ENCODE peak calls at places on chromosomes 4 and X, in six cellular contexts. One of them, this sample, is unnamed.

GRCh38 chr4:151567056-151567455 is 158.1 kb downstream of the FHIP1A start:
- DNase-seq in Peyer's patch: no peak
- DNase-seq in H7: no peak
- DNase-seq in GM04504: no peak
- DNase-seq in astrocyte: no peak
- DNase-seq in GM20000: peak; percentile 21
- DNase-seq in this sample: no peak

GRCh38 chr4:8917868-8918783 is 46.5 kb upstream of the HMX1 start:
- DNase-seq in Peyer's patch: peak; percentile 27
- DNase-seq in H7: peak; percentile 94
- DNase-seq in GM04504: no peak
- DNase-seq in astrocyte: no peak
- DNase-seq in GM20000: peak; percentile 86
- DNase-seq in this sample: peak; percentile 63

GRCh38 chrX:116409224-116409623 is 27.2 kb upstream of the SLC6A14 start:
- DNase-seq in Peyer's patch: no peak
- DNase-seq in H7: no peak
- DNase-seq in GM04504: no peak
- DNase-seq in astrocyte: no peak
- DNase-seq in GM20000: no peak
- DNase-seq in this sample: no peak

GRCh38 chr4:101306225-101306624 is 41.1 kb downstream of the PPP3CA start:
- DNase-seq in Peyer's patch: no peak
- DNase-seq in H7: peak; percentile 5
- DNase-seq in GM04504: no peak
- DNase-seq in astrocyte: peak; percentile 74
- DNase-seq in GM20000: peak; percentile 11
- DNase-seq in this sample: peak; percentile 53

GRCh38 chrX:72128881-72129280 is 2.8 kb downstream of the RTL5 start:
- DNase-seq in Peyer's patch: no peak
- DNase-seq in H7: peak; percentile 56
- DNase-seq in GM04504: no peak
- DNase-seq in astrocyte: no peak
- DNase-seq in GM20000: no peak
- DNase-seq in this sample: peak; percentile 43

GRCh38 chr4:55932489-55932888 is 16.3 kb upstream of the CEP135 start:
- DNase-seq in Peyer's patch: no peak
- DNase-seq in H7: no peak
- DNase-seq in GM04504: no peak
- DNase-seq in astrocyte: no peak
- DNase-seq in GM20000: no peak
- DNase-seq in this sample: no peak

GRCh38 chrX:86148594-86148993 is 343 bp downstream of the DACH2 start:
- DNase-seq in Peyer's patch: no peak
- DNase-seq in H7: peak; percentile 13
- DNase-seq in GM04504: no peak
- DNase-seq in astrocyte: no peak
- DNase-seq in GM20000: no peak
- DNase-seq in this sample: no peak

GRCh38 chrX:80879143-80879542 is 69.5 kb upstream of the BRWD3 start:
- DNase-seq in Peyer's patch: no peak
- DNase-seq in H7: no peak
- DNase-seq in GM04504: no peak
- DNase-seq in astrocyte: no peak
- DNase-seq in GM20000: no peak
- DNase-seq in this sample: peak; percentile 44

GRCh38 chr4:41432889-41433288 is 105.1 kb upstream of the LIMCH1 start:
- DNase-seq in Peyer's patch: no peak
- DNase-seq in H7: peak; percentile 61
- DNase-seq in GM04504: peak; percentile 74
- DNase-seq in astrocyte: peak; percentile 94
- DNase-seq in GM20000: no peak
- DNase-seq in this sample: no peak

GRCh38 chr4:166838975-166839614 is 395.2 kb downstream of the SPOCK3 start:
- DNase-seq in Peyer's patch: no peak
- DNase-seq in H7: no peak
- DNase-seq in GM04504: no peak
- DNase-seq in astrocyte: no peak
- DNase-seq in GM20000: peak; percentile 18
- DNase-seq in this sample: no peak

GRCh38 chr4:14743601-14744000 is 258.7 kb upstream of the CPEB2 start:
- DNase-seq in Peyer's patch: no peak
- DNase-seq in H7: no peak
- DNase-seq in GM04504: no peak
- DNase-seq in astrocyte: no peak
- DNase-seq in GM20000: no peak
- DNase-seq in this sample: peak; percentile 7

GRCh38 chrX:4239650-4240540 is 526.4 kb upstream of the PRKX start:
- DNase-seq in Peyer's patch: no peak
- DNase-seq in H7: no peak
- DNase-seq in GM04504: no peak
- DNase-seq in astrocyte: no peak
- DNase-seq in GM20000: no peak
- DNase-seq in this sample: peak; percentile 25

GRCh38 chr4:152820073-152820472 is 40.3 kb downstream of the ARFIP1 start:
- DNase-seq in Peyer's patch: no peak
- DNase-seq in H7: no peak
- DNase-seq in GM04504: no peak
- DNase-seq in astrocyte: no peak
- DNase-seq in GM20000: no peak
- DNase-seq in this sample: no peak

GRCh38 chrX:45352588-45352987 is 151.9 kb upstream of the DIPK2B start:
- DNase-seq in Peyer's patch: no peak
- DNase-seq in H7: no peak
- DNase-seq in GM04504: no peak
- DNase-seq in astrocyte: no peak
- DNase-seq in GM20000: no peak
- DNase-seq in this sample: no peak

GRCh38 chr4:3519468-3520264 is 12.6 kb downstream of the LRPAP1 start:
- DNase-seq in Peyer's patch: no peak
- DNase-seq in H7: no peak
- DNase-seq in GM04504: no peak
- DNase-seq in astrocyte: no peak
- DNase-seq in GM20000: no peak
- DNase-seq in this sample: no peak

GRCh38 chr4:2908686-2909085 is 54.5 kb downstream of the NOP14 start:
- DNase-seq in Peyer's patch: no peak
- DNase-seq in H7: no peak
- DNase-seq in GM04504: no peak
- DNase-seq in astrocyte: no peak
- DNase-seq in GM20000: no peak
- DNase-seq in this sample: no peak